ENCODE peak calls at places on chromosomes 4 and X, in eight cellular contexts. Y, K, D, N, I, B, F and U are unnamed samples.
A peak's percentile ranks its signal among the peaks of the same experiment; 100 is the strongest.

GRCh38 chr4:79609853-79610252 is 201.8 kb upstream of the GK2 start:
- DNase-seq in Y (no peak), I (no peak), F (no peak), B (no peak), D (no peak), K (no peak), N (no peak), U (no peak)

GRCh38 chrX:74865725-74866124 is 59.5 kb downstream of the NEXMIF start:
- DNase-seq in I (no peak), Y (no peak), K (no peak), N (no peak), F (no peak), B (no peak), D (no peak), U (no peak)

GRCh38 chr4:86848136-86848535 is 1.0 kb downstream of the SLC10A6 start:
- DNase-seq in B (no peak), F (no peak), N (peak; percentile 19), Y (no peak), I (no peak), D (no peak), K (no peak), U (no peak)

GRCh38 chr4:76641758-76642157 is 206.7 kb downstream of the SHROOM3 start:
- DNase-seq in K (no peak), N (no peak), F (no peak), I (no peak), Y (no peak), B (no peak), D (no peak), U (no peak)

GRCh38 chrX:112841114-112841819 is 636 bp upstream of the AMOT start:
- DNase-seq in Y (peak; percentile 90), F (peak; percentile 77), K (peak; percentile 83), N (peak; percentile 92), I (peak; percentile 9), D (peak; percentile 70), B (peak; percentile 78), U (peak; percentile 87)

GRCh38 chr4:1004071-1004418 is 7.4 kb upstream of the FGFRL1 start:
- DNase-seq in I (no peak), K (no peak), F (no peak), D (no peak), B (no peak), Y (no peak), N (no peak), U (no peak)

GRCh38 chr4:112150920-112151319 is 5.7 kb downstream of the FAM241A start:
- DNase-seq in B (no peak), N (no peak), D (no peak), K (no peak), I (no peak), F (no peak), Y (no peak), U (no peak)

GRCh38 chr4:6768539-6768905 is 14.0 kb upstream of the KIAA0232 start:
- DNase-seq in D (no peak), N (peak; percentile 75), F (peak; percentile 47), Y (no peak), I (no peak), B (peak; percentile 63), K (no peak), U (no peak)

GRCh38 chrX:51047950-51048349 is 137.4 kb downstream of the BMP15 start:
- DNase-seq in Y (no peak), F (no peak), I (no peak), K (no peak), B (no peak), D (no peak), N (no peak), U (no peak)

GRCh38 chr4:74317616-74318256 is 9.5 kb downstream of the EPGN start:
- DNase-seq in I (no peak), Y (no peak), N (peak; percentile 12), F (peak; percentile 67), B (no peak), K (no peak), D (no peak), U (no peak)

GRCh38 chr4:48047421-48047844 is 30.9 kb downstream of the NIPAL1 start:
- DNase-seq in I (peak; percentile 64), Y (no peak), N (no peak), B (no peak), F (peak; percentile 23), K (no peak), D (peak; percentile 23), U (no peak)

GRCh38 chr4:45442466-45442865 is 681.4 kb downstream of the GABRG1 start:
- DNase-seq in Y (no peak), F (no peak), I (no peak), D (no peak), B (no peak), N (no peak), K (no peak), U (no peak)

GRCh38 chr4:57151481-57151880 is 41.3 kb upstream of the IGFBP7 start:
- DNase-seq in I (no peak), K (no peak), B (no peak), Y (no peak), D (no peak), F (no peak), N (no peak), U (no peak)

GRCh38 chr4:152283806-152284470 is 252.0 kb downstream of the FBXW7 start:
- DNase-seq in K (no peak), D (no peak), F (peak; percentile 27), Y (no peak), I (no peak), N (peak; percentile 40), B (no peak), U (no peak)

GRCh38 chr4:94939791-94940530 is 182.2 kb downstream of the BMPR1B start:
- DNase-seq in I (no peak), B (no peak), F (peak; percentile 26), Y (no peak), D (no peak), K (no peak), N (no peak), U (no peak)

GRCh38 chr4:56271121-56271520 is 116.2 kb downstream of the AASDH start:
- DNase-seq in N (no peak), I (no peak), B (no peak), D (no peak), F (no peak), K (no peak), Y (no peak), U (no peak)

GRCh38 chr4:18795794-18796193 is 774.2 kb upstream of the LCORL start:
- DNase-seq in I (no peak), Y (no peak), K (no peak), D (no peak), N (no peak), F (no peak), B (no peak), U (no peak)

GRCh38 chrX:9538544-9539045 is 73.7 kb downstream of the TBL1X start:
- DNase-seq in I (no peak), N (no peak), F (no peak), D (no peak), K (no peak), B (no peak), Y (no peak), U (no peak)

GRCh38 chrX:6968231-6968630 is 179.3 kb upstream of the STS start:
- DNase-seq in B (peak; percentile 27), N (peak; percentile 7), Y (no peak), K (no peak), D (no peak), I (no peak), F (no peak), U (no peak)

GRCh38 chrX:113212052-113212451 is 371.4 kb upstream of the AMOT start:
- DNase-seq in F (no peak), I (no peak), D (no peak), K (no peak), Y (no peak), N (no peak), B (no peak), U (no peak)

GRCh38 chr4:121784975-121785374 is 16.1 kb upstream of the EXOSC9 start:
- DNase-seq in F (peak; percentile 97), K (no peak), I (no peak), B (peak; percentile 71), D (no peak), Y (peak; percentile 18), N (peak; percentile 85), U (no peak)

GRCh38 chr4:10079256-10079655 is 37.3 kb downstream of the WDR1 start:
- DNase-seq in F (no peak), K (no peak), I (no peak), Y (no peak), D (no peak), N (no peak), B (no peak), U (no peak)

GRCh38 chrX:150032742-150033141 is 94.5 kb upstream of the EOLA2 start:
- DNase-seq in F (peak; percentile 65), K (no peak), B (peak; percentile 16), N (peak; percentile 57), Y (no peak), I (no peak), D (no peak), U (no peak)

GRCh38 chr4:175443547-175443946 is 368.5 kb downstream of the GPM6A start:
- DNase-seq in B (no peak), K (no peak), D (no peak), N (no peak), Y (no peak), I (no peak), F (peak; percentile 22), U (no peak)

GRCh38 chrX:155966876-155967275 is 30.6 kb upstream of the IL9R start:
- DNase-seq in D (no peak), I (no peak), B (no peak), N (peak; percentile 25), K (no peak), F (no peak), Y (no peak), U (no peak)

GRCh38 chr4:176259330-176260090 is 9.5 kb downstream of the ASB5 start:
- DNase-seq in Y (no peak), K (no peak), D (no peak), B (peak; percentile 29), I (no peak), N (peak; percentile 47), F (peak; percentile 61), U (no peak)

GRCh38 chrX:23364416-23364815 is 29.8 kb downstream of the PTCHD1 start:
- DNase-seq in B (no peak), I (no peak), K (no peak), D (no peak), F (no peak), N (no peak), Y (no peak), U (no peak)

GRCh38 chr4:1668488-1668840 is 15.6 kb downstream of the FAM53A start:
- DNase-seq in F (no peak), K (no peak), Y (no peak), N (no peak), I (no peak), D (no peak), B (no peak), U (no peak)

GRCh38 chrX:123481908-123482873 is 250.7 kb downstream of the THOC2 start:
- DNase-seq in K (no peak), D (no peak), F (peak; percentile 70), B (no peak), Y (no peak), N (peak; percentile 40), I (no peak), U (no peak)

GRCh38 chr4:55124337-55125076 is 888 bp downstream of the KDR start:
- DNase-seq in K (no peak), D (no peak), F (peak; percentile 46), B (no peak), N (peak; percentile 14), I (no peak), Y (no peak), U (no peak)

GRCh38 chr4:48752256-48752655 is 27.8 kb downstream of the FRYL start:
- DNase-seq in F (no peak), I (no peak), Y (no peak), D (no peak), B (no peak), K (no peak), N (no peak), U (no peak)

GRCh38 chr4:177442623-177443155 is 452 bp upstream of the AGA start:
- DNase-seq in F (no peak), I (no peak), B (no peak), D (no peak), N (no peak), K (no peak), Y (no peak), U (no peak)